ENCODE peak calls at places on chromosomes 4 and X, in four cellular contexts. R, M, K and D are unnamed samples.

GRCh38 chr4:13088726-13089658 is 395.1 kb downstream of the RAB28 start:
- DNase-seq in K (no peak), M (peak), R (no peak), D (no peak)

GRCh38 chr4:75555294-75556164 is at the start of gene ODAPH:
- DNase-seq in M (peak), R (no peak), K (peak), D (no peak)

GRCh38 chr4:8737601-8738279 is 133.9 kb downstream of the HMX1 start:
- DNase-seq in K (no peak), R (no peak), M (no peak), D (no peak)

GRCh38 chrX:49844622-49845021 is 15.5 kb downstream of the PAGE4 start:
- DNase-seq in R (no peak), K (no peak), M (no peak), D (no peak)

GRCh38 chr4:15233626-15234025 is 194.2 kb upstream of the C1QTNF7 start:
- DNase-seq in R (no peak), K (no peak), M (peak), D (no peak)

GRCh38 chr4:168183717-168184571 is 91.6 kb downstream of the ANXA10 start:
- DNase-seq in M (peak), K (peak), R (no peak), D (peak)

GRCh38 chr4:183589710-183590109 is 69.3 kb downstream of the RWDD4 start:
- DNase-seq in K (no peak), R (no peak), M (peak), D (no peak)

GRCh38 chrX:52870041-52870440 is 2.2 kb upstream of the XAGE3 start:
- DNase-seq in M (no peak), R (no peak), K (no peak), D (no peak)

GRCh38 chr4:41156574-41156973 is 57.8 kb downstream of the APBB2 start:
- DNase-seq in R (no peak), K (no peak), M (peak), D (no peak)

GRCh38 chr4:24988776-24989175 is 42.0 kb downstream of the LGI2 start:
- DNase-seq in R (no peak), M (peak), K (no peak), D (peak)
- TF ChIP-seq CTCF in R (no peak), M (peak), K (no peak), D (peak)

DNA sequence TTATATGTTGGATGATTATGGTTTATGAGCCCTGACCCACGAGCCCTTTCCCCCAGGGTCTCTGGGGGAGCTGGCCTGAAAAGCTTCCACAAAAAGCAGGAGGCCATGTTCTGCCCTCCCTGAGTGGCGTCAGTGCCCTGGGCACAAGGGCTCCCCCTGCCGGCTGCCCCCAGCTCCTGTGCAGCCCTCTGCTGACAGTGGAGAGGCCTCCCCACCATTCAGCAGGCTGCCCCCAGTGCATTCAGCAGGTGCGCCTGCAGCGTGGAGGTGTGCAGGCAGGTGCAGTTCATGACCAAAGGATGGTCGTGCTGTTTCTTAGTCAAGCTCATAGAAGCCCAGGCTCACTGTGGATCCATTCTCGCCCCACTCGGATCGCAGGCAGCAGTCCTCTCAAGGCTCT is 12.5 kb upstream of the S100P start:
- DNase-seq in K (no peak), M (no peak), R (no peak), D (no peak)
- TF ChIP-seq CTCF in K (peak), M (no peak), R (no peak), D (no peak)

DNA sequence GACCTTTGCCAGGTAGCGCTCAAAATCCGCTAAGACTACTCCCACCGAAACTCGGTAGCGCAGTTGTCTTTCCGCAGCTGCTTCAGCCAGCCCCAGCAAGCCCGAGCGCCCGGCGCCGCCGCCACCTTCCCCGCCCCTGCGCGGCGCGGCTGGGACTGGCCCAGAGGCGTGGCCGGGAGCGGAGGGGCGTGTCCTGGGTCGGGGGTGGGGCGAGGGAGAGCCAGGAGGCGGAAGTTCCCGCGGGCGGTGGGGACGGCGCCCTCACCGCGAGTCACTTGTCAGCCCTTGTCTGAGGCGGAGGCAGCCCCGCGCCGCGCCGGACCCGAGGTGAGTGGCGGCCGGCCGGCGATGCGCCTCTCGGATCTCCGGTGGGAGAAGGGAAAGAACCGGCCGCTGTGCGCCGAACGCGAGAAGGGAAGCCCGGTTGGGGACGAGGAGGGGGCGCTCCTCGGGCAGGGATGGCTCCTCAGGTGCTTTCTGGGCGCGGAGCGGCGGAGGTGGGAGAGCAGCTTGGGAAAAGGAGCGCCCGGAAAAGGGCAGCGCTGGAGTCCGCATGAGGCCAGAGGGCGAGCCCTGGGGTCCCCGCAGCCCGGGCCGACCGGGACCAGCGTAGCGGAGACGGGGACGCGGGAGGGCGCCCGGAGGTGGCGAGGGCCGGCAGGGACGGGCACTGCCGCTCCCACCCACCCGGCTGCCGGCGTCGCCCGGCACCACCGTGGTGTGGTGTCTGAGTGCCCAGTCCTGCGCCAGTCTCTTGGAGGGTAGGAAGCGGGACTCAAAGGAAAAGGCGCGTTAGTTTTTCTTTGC is at the start of gene PDLIM5:
- DNase-seq in M (peak), K (peak), R (peak), D (peak)
- TF ChIP-seq CTCF in M (no peak), K (no peak), R (no peak), D (no peak)

DNA sequence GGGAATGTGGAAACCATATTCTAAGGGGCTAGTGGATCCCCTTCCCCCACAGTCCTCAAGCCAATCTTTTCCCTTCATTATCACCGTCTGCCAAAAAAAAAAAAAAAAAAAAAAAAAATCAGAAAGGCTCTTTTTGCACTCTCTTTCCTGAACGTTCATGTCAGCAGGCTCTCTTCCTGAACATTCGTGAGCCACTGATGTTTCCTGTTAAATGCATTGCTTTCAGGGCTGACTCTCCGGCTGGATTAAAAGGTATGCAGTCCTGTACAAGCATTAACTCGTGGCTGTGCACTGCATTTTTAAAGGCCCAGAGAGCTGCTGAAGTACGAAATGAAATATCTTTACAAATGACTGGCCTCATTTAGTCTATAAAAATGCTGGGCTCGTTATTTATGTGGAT is 34.0 kb upstream of the TSPAN5 start:
- DNase-seq in K (no peak), M (no peak), R (no peak), D (no peak)
- TF ChIP-seq CTCF in K (no peak), M (no peak), R (no peak), D (no peak)

GRCh38 chrX:19535481-19535880 is 20.2 kb upstream of the MAP3K15 start:
- DNase-seq in R (no peak), M (peak), K (no peak), D (no peak)
- TF ChIP-seq CTCF in R (no peak), M (peak), K (peak), D (peak)

GRCh38 chrX:79524642-79525041 is 157.5 kb upstream of the ITM2A start:
- DNase-seq in M (no peak), R (no peak), K (no peak), D (no peak)
- TF ChIP-seq CTCF in M (peak), R (no peak), K (peak), D (no peak)

DNA sequence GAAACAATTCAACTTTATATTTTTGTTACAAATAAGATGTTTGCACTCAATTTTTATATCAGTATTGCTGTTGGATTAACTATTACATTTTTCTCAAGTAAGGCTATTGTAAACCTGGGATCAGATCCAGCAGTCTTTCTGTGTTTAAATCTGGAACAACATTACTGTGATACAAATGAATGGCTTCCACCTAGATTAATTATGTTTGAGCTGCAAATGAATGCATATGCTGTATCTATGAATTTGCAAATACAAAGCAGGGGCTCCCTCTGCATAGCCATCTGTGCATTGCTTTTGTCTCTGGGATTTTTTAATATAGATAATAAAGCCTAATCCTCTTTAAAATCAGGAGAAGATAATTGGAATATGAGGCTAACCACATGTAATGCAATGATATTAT is 69.8 kb upstream of the NEIL3 start:
- DNase-seq in K (no peak), R (no peak), M (no peak), D (no peak)
- TF ChIP-seq CTCF in K (no peak), R (no peak), M (no peak), D (no peak)

GRCh38 chr4:76582817-76583087 is 147.7 kb downstream of the SHROOM3 start:
- DNase-seq in K (no peak), M (no peak), R (no peak), D (no peak)

GRCh38 chr4:76584235-76585152 is 149.5 kb downstream of the SHROOM3 start:
- DNase-seq in M (no peak), K (no peak), R (no peak), D (no peak)

GRCh38 chr4:76588268-76588667 is 153.2 kb downstream of the SHROOM3 start:
- DNase-seq in R (no peak), K (no peak), M (no peak), D (no peak)

GRCh38 chr4:76585270-76585669 is 150.2 kb downstream of the SHROOM3 start:
- DNase-seq in M (no peak), K (no peak), R (no peak), D (no peak)

GRCh38 chr4:76585897-76586360 is 150.9 kb downstream of the SHROOM3 start:
- DNase-seq in R (peak), M (no peak), K (no peak), D (no peak)
- TF ChIP-seq CTCF in R (no peak), M (no peak), K (no peak), D (no peak)

GRCh38 chrX:33156152-33156726 is 55.1 kb downstream of the DMD start:
- DNase-seq in K (no peak), M (no peak), R (no peak), D (no peak)
- TF ChIP-seq CTCF in K (no peak), M (no peak), R (no peak), D (no peak)